ENCODE peak calls at places on chromosomes 1 and 21, in four cellular contexts. One of them, this sample, is unnamed.

GRCh38 chr21:46219591-46220239 is 8.9 kb downstream of the LSS start:
- DNase-seq in neural progenitor cell: no peak
- DNase-seq in CD8-positive, alpha-beta T cell: no peak
- DNase-seq in K562: no peak
- DNase-seq in this sample: no peak

GRCh38 chr1:182035097-182035770 is 26.3 kb downstream of the ZNF648 start:
- DNase-seq in neural progenitor cell: no peak
- DNase-seq in K562: no peak
- DNase-seq in CD8-positive, alpha-beta T cell: no peak
- DNase-seq in this sample: peak; percentile 62

GRCh38 chr1:41898191-41898713 is 20.5 kb downstream of the HIVEP3 start:
- DNase-seq in K562: peak; percentile 30
- DNase-seq in CD8-positive, alpha-beta T cell: peak; percentile 67
- DNase-seq in neural progenitor cell: no peak
- DNase-seq in this sample: no peak

GRCh38 chr1:170678196-170678595 is 14.3 kb downstream of the PRRX1 start:
- DNase-seq in K562: no peak
- DNase-seq in CD8-positive, alpha-beta T cell: no peak
- DNase-seq in neural progenitor cell: no peak
- DNase-seq in this sample: no peak

GRCh38 chr1:154326546-154327465 is 1.5 kb downstream of the ATP8B2 start:
- DNase-seq in neural progenitor cell: no peak
- DNase-seq in K562: peak; percentile 77
- DNase-seq in CD8-positive, alpha-beta T cell: no peak
- DNase-seq in this sample: no peak

GRCh38 chr1:111956155-111956817 is 33.2 kb downstream of the KCND3 start:
- DNase-seq in CD8-positive, alpha-beta T cell: no peak
- DNase-seq in neural progenitor cell: no peak
- DNase-seq in K562: no peak
- DNase-seq in this sample: no peak

GRCh38 chr1:156130578-156130942 is 16.0 kb downstream of the LMNA start:
- DNase-seq in K562: no peak
- DNase-seq in neural progenitor cell: no peak
- DNase-seq in CD8-positive, alpha-beta T cell: no peak
- DNase-seq in this sample: no peak

GRCh38 chr1:202213361-202214088 is 19.9 kb downstream of the LGR6 start:
- DNase-seq in K562: peak; percentile 53
- DNase-seq in neural progenitor cell: peak; percentile 64
- DNase-seq in CD8-positive, alpha-beta T cell: no peak
- DNase-seq in this sample: peak; percentile 47

GRCh38 chr1:97996880-97997279 is 76.0 kb upstream of the DPYD start:
- DNase-seq in neural progenitor cell: no peak
- DNase-seq in K562: no peak
- DNase-seq in CD8-positive, alpha-beta T cell: no peak
- DNase-seq in this sample: no peak

GRCh38 chr1:39170731-39171375 is 33.6 kb upstream of the MACF1 start:
- DNase-seq in neural progenitor cell: peak; percentile 91
- DNase-seq in K562: peak; percentile 39
- DNase-seq in CD8-positive, alpha-beta T cell: no peak
- DNase-seq in this sample: peak; percentile 95

GRCh38 chr1:153774780-153775431 is at the start of gene SLC27A3:
- DNase-seq in neural progenitor cell: peak; percentile 58
- DNase-seq in CD8-positive, alpha-beta T cell: no peak
- DNase-seq in K562: peak; percentile 87
- DNase-seq in this sample: peak; percentile 55

GRCh38 chr21:27380303-27380702 is 413.4 kb upstream of the ADAMTS5 start:
- DNase-seq in neural progenitor cell: no peak
- DNase-seq in CD8-positive, alpha-beta T cell: no peak
- DNase-seq in K562: no peak
- DNase-seq in this sample: no peak

GRCh38 chr1:183023601-183024351 is 556 bp downstream of the LAMC1 start:
- DNase-seq in CD8-positive, alpha-beta T cell: no peak
- DNase-seq in neural progenitor cell: peak; percentile 84
- DNase-seq in K562: peak; percentile 19
- DNase-seq in this sample: peak; percentile 77

GRCh38 chr21:38914531-38915385 is 109.0 kb downstream of the ETS2 start:
- DNase-seq in neural progenitor cell: no peak
- DNase-seq in K562: no peak
- DNase-seq in CD8-positive, alpha-beta T cell: no peak
- DNase-seq in this sample: no peak

GRCh38 chr1:225909477-225909876 is 14.6 kb downstream of the PYCR2 start:
- DNase-seq in CD8-positive, alpha-beta T cell: no peak
- DNase-seq in K562: no peak
- DNase-seq in neural progenitor cell: no peak
- DNase-seq in this sample: no peak

GRCh38 chr1:225914391-225914790 is 9.7 kb downstream of the PYCR2 start:
- DNase-seq in neural progenitor cell: no peak
- DNase-seq in K562: no peak
- DNase-seq in CD8-positive, alpha-beta T cell: no peak
- DNase-seq in this sample: no peak

GRCh38 chr1:225908013-225908640 is 15.9 kb downstream of the PYCR2 start:
- DNase-seq in CD8-positive, alpha-beta T cell: no peak
- DNase-seq in K562: no peak
- DNase-seq in neural progenitor cell: no peak
- DNase-seq in this sample: no peak

GRCh38 chr1:225908773-225909172 is 15.3 kb downstream of the PYCR2 start:
- DNase-seq in neural progenitor cell: no peak
- DNase-seq in CD8-positive, alpha-beta T cell: no peak
- DNase-seq in K562: no peak
- DNase-seq in this sample: no peak

GRCh38 chr1:225911207-225912130 is 12.6 kb downstream of the PYCR2 start:
- DNase-seq in CD8-positive, alpha-beta T cell: peak; percentile 65
- DNase-seq in neural progenitor cell: peak; percentile 84
- DNase-seq in K562: peak; percentile 40
- DNase-seq in this sample: no peak
- H3K9me3 ChIP-seq in CD8-positive, alpha-beta T cell: no peaks in the 10 kb centered on the region
- H3K9me3 ChIP-seq in neural progenitor cell: no peaks in the 10 kb centered on the region
- H3K9me3 ChIP-seq in K562: no peaks in the 10 kb centered on the region
- H3K9me3 ChIP-seq in this sample: no peaks in the 10 kb centered on the region

DNA sequence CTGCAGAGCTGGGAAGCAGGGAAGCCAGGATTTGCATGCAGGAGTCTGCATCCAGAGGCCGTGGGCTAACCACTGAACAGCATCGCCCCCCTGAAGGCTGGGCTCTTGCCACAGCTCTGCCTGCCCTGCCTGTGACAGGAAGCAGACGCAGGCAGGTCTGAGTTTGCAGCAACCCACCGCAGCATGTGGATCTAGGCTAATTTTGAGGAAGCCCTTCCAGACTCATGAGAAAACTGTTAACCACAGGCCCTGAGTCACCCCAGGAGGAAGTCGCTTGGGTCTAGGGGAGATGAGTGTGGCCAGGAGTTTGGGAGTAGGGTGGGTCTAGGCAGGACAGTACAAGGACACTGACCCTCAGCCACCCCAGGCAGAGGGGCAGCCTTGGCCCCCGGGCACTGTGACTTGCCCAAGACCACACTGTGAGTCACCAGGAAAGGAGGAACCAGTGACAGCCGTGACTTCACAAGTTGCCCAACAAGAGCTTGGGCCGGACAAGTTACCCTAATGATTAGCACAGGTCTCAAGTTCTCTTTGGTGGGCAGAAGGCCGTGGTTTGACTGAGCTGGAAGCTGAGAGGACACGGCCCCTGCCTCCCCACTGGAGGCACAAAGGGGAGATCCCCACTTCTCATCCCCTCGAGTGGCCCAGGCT is 904 bp downstream of the LAPTM5 start:
- DNase-seq in neural progenitor cell: no peak
- DNase-seq in K562: peak; percentile 48
- DNase-seq in CD8-positive, alpha-beta T cell: peak; percentile 55
- DNase-seq in this sample: no peak
- H3K4me1 ChIP-seq in neural progenitor cell: peaks cover 15% of the 10 kb centered on the region
- H3K4me1 ChIP-seq in K562: peaks cover 65% of the 10 kb centered on the region
- H3K4me1 ChIP-seq in CD8-positive, alpha-beta T cell: peaks cover 72% of the 10 kb centered on the region
- H3K4me1 ChIP-seq in this sample: no peaks in the 10 kb centered on the region

DNA sequence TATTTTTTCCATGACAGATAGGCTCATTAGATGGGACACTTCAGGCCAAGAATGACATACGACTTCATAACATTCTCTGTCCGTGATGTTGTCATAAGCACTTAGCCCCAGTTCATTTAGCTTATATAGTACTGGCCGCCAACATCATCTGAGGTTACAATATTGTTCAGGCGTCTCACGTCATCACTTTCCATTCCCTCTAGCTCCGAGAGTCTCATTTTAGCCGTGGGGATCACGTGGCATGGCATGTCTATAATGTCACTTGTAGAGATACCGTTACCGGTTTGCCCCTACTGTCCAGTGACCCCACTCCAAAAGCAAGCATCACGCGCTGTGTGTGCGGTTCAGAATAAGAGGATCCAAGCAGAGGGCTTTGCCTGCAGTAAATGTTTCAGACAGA is 34.6 kb upstream of the HEATR1 start:
- DNase-seq in CD8-positive, alpha-beta T cell: no peak
- DNase-seq in K562: no peak
- DNase-seq in neural progenitor cell: no peak
- DNase-seq in this sample: no peak
- H3K4me3 ChIP-seq in CD8-positive, alpha-beta T cell: no peak overlapping the region
- H3K4me3 ChIP-seq in K562: no peak overlapping the region
- H3K4me3 ChIP-seq in neural progenitor cell: no peak overlapping the region
- H3K4me3 ChIP-seq in this sample: no peak overlapping the region

GRCh38 chr21:34143783-34144182 is 70.4 kb downstream of the MRPS6 start:
- DNase-seq in K562: no peak
- DNase-seq in CD8-positive, alpha-beta T cell: no peak
- DNase-seq in neural progenitor cell: no peak
- DNase-seq in this sample: no peak

GRCh38 chr21:34147835-34148804 is 74.7 kb downstream of the MRPS6 start:
- DNase-seq in K562: no peak
- DNase-seq in CD8-positive, alpha-beta T cell: no peak
- DNase-seq in neural progenitor cell: no peak
- DNase-seq in this sample: no peak

GRCh38 chr21:34148826-34149558 is 75.6 kb downstream of the MRPS6 start:
- DNase-seq in K562: no peak
- DNase-seq in CD8-positive, alpha-beta T cell: no peak
- DNase-seq in neural progenitor cell: peak; percentile 30
- DNase-seq in this sample: peak; percentile 87

GRCh38 chr21:34141373-34141772 is 68.0 kb downstream of the MRPS6 start:
- DNase-seq in K562: no peak
- DNase-seq in neural progenitor cell: no peak
- DNase-seq in CD8-positive, alpha-beta T cell: no peak
- DNase-seq in this sample: no peak

GRCh38 chr21:34144224-34144623 is 70.8 kb downstream of the MRPS6 start:
- DNase-seq in CD8-positive, alpha-beta T cell: no peak
- DNase-seq in K562: no peak
- DNase-seq in neural progenitor cell: no peak
- DNase-seq in this sample: no peak
- H3K9me3 ChIP-seq in CD8-positive, alpha-beta T cell: no peaks in the 10 kb centered on the region
- H3K9me3 ChIP-seq in K562: peaks cover 2% of the 10 kb centered on the region
- H3K9me3 ChIP-seq in neural progenitor cell: no peaks in the 10 kb centered on the region
- H3K9me3 ChIP-seq in this sample: peaks cover 15% of the 10 kb centered on the region

GRCh38 chr1:209021622-209022021 is 561.9 kb upstream of the CAMK1G start:
- DNase-seq in neural progenitor cell: no peak
- DNase-seq in CD8-positive, alpha-beta T cell: no peak
- DNase-seq in K562: no peak
- DNase-seq in this sample: no peak

GRCh38 chr1:209029737-209030136 is 553.8 kb upstream of the CAMK1G start:
- DNase-seq in CD8-positive, alpha-beta T cell: no peak
- DNase-seq in K562: no peak
- DNase-seq in neural progenitor cell: no peak
- DNase-seq in this sample: no peak

DNA sequence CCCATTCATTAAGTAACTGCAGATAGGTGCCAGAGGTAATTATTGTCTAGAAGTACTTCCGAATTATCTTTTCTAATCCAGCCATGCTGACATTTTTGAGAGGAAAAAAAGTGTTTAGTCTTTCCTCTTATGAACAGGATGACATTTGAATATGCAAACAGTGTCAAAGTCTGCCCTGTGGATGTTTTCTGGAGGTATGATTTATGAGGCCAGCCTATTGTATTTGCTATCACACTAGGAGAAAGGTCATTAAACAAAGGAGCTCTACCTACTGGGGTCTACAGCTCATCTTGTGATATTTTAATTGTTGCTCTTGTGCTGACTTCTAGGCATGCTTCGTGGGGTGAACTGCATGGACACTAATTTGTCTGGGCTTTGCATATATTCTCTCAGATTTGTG is 559.7 kb upstream of the CAMK1G start:
- DNase-seq in neural progenitor cell: no peak
- DNase-seq in CD8-positive, alpha-beta T cell: no peak
- DNase-seq in K562: no peak
- DNase-seq in this sample: no peak
- H3K4me1 ChIP-seq in neural progenitor cell: no peaks in the 10 kb centered on the region
- H3K4me1 ChIP-seq in CD8-positive, alpha-beta T cell: no peaks in the 10 kb centered on the region
- H3K4me1 ChIP-seq in K562: no peaks in the 10 kb centered on the region
- H3K4me1 ChIP-seq in this sample: no peaks in the 10 kb centered on the region

GRCh38 chr1:115280073-115280472 is 58.0 kb downstream of the NGF start:
- DNase-seq in CD8-positive, alpha-beta T cell: no peak
- DNase-seq in neural progenitor cell: no peak
- DNase-seq in K562: no peak
- DNase-seq in this sample: no peak
- H3K4me3 ChIP-seq in CD8-positive, alpha-beta T cell: no peak overlapping the region
- H3K4me3 ChIP-seq in neural progenitor cell: no peak overlapping the region
- H3K4me3 ChIP-seq in K562: no peak overlapping the region
- H3K4me3 ChIP-seq in this sample: no peak overlapping the region

GRCh38 chr1:2914702-2915101 is 106.6 kb upstream of the ACTRT2 start:
- DNase-seq in neural progenitor cell: no peak
- DNase-seq in K562: no peak
- DNase-seq in CD8-positive, alpha-beta T cell: no peak
- DNase-seq in this sample: no peak
- H3K9me3 ChIP-seq in neural progenitor cell: peaks cover 8% of the 10 kb centered on the region
- H3K9me3 ChIP-seq in K562: peaks cover 8% of the 10 kb centered on the region
- H3K9me3 ChIP-seq in CD8-positive, alpha-beta T cell: no peaks in the 10 kb centered on the region
- H3K9me3 ChIP-seq in this sample: no peaks in the 10 kb centered on the region

GRCh38 chr1:150960646-150961045 is 14.0 kb downstream of the CERS2 start:
- DNase-seq in K562: no peak
- DNase-seq in neural progenitor cell: no peak
- DNase-seq in CD8-positive, alpha-beta T cell: no peak
- DNase-seq in this sample: no peak
- H3K4me1 ChIP-seq in K562: no peaks in the 10 kb centered on the region
- H3K4me1 ChIP-seq in neural progenitor cell: no peaks in the 10 kb centered on the region
- H3K4me1 ChIP-seq in CD8-positive, alpha-beta T cell: no peaks in the 10 kb centered on the region
- H3K4me1 ChIP-seq in this sample: no peaks in the 10 kb centered on the region

GRCh38 chr1:26418865-26419349 is 8.3 kb downstream of the LIN28A start:
- DNase-seq in neural progenitor cell: peak; percentile 97
- DNase-seq in K562: no peak
- DNase-seq in CD8-positive, alpha-beta T cell: no peak
- DNase-seq in this sample: peak; percentile 83
- H3K4me3 ChIP-seq in neural progenitor cell: peak overlapping the region; percentile 43
- H3K4me3 ChIP-seq in K562: no peak overlapping the region
- H3K4me3 ChIP-seq in CD8-positive, alpha-beta T cell: no peak overlapping the region
- H3K4me3 ChIP-seq in this sample: no peak overlapping the region

This sample was measured in HAP-1.